ENCODE peak calls at places on chromosomes 5 and 9, in ten cellular contexts. J is NCI-H1092; E is T-helper 17 cell; O is glutamatergic neuron; G is EL; C is activated T-cell treated with anti-CD3 and anti-CD28 coated beads, Interleukin-2, amount 50 U/mL, for 24 hours; I is RPMI8226; X is hepatic stellate cell; L is HuH-7.5; M is GM13977. N is an unnamed sample.

GRCh38 chr9:38746303-38746702 is 26.4 kb upstream of the FAM240B start:
- DNase-seq in J (no peak), E (no peak), O (no peak), G (no peak), C (no peak), I (no peak), X (no peak), L (no peak), M (no peak), N (no peak)

GRCh38 chr9:133948138-133948537 is 44.0 kb downstream of the VAV2 start:
- DNase-seq in J (no peak), E (no peak), O (no peak), G (no peak), C (no peak), I (no peak), X (no peak), L (no peak), M (no peak), N (no peak)

GRCh38 chr9:69184266-69184665 is 10.2 kb downstream of the TJP2 start:
- DNase-seq in J (no peak), E (no peak), O (no peak), G (no peak), C (no peak), I (no peak), X (no peak), L (no peak), M (no peak), N (no peak)

GRCh38 chr5:2215059-2215458 is 332.3 kb upstream of the IRX4 start:
- DNase-seq in J (no peak), E (no peak), O (no peak), G (no peak), C (no peak), I (no peak), X (no peak), L (no peak), M (no peak), N (no peak)

GRCh38 chr9:530681-531080 is 310.8 kb upstream of the DMRT1 start:
- DNase-seq in J (no peak), E (no peak), O (no peak), G (peak; percentile 10), C (no peak), I (no peak), X (no peak), L (no peak), M (no peak), N (peak; percentile 2)

GRCh38 chr5:169201597-169201996 is 99.3 kb downstream of the SLIT3 start:
- DNase-seq in J (no peak), E (no peak), O (no peak), G (no peak), C (no peak), I (no peak), X (no peak), L (no peak), M (no peak), N (no peak)

GRCh38 chr5:174935854-174936474 is 211.6 kb downstream of the MSX2 start:
- DNase-seq in J (no peak), E (no peak), O (peak; percentile 85), G (peak; percentile 49), C (peak; percentile 60), I (peak; percentile 25), X (peak; percentile 51), L (peak; percentile 72), M (peak; percentile 54), N (peak; percentile 30)

GRCh38 chr9:121906074-121906520 is 187.0 kb downstream of the TTLL11 start:
- DNase-seq in J (no peak), E (no peak), O (no peak), G (peak; percentile 50), C (no peak), I (no peak), X (no peak), L (no peak), M (no peak), N (peak; percentile 68)

GRCh38 chr9:126057869-126058467 is 268.7 kb upstream of the MVB12B start:
- DNase-seq in J (no peak), E (no peak), O (no peak), G (no peak), C (no peak), I (no peak), X (no peak), L (no peak), M (no peak), N (no peak)

GRCh38 chr5:124263172-124263571 is 483.3 kb downstream of the ZNF608 start:
- DNase-seq in J (no peak), E (no peak), O (no peak), G (no peak), C (no peak), I (no peak), X (no peak), L (no peak), M (no peak), N (no peak)

GRCh38 chr9:86321373-86321772 is 32.8 kb downstream of the TUT7 start:
- DNase-seq in J (no peak), E (no peak), O (no peak), G (peak; percentile 96), C (no peak), I (no peak), X (no peak), L (no peak), M (no peak), N (peak; percentile 84)

GRCh38 chr5:10760033-10760975 is 730 bp downstream of the DAP start:
- DNase-seq in J (peak; percentile 35), E (no peak), O (peak; percentile 55), G (peak; percentile 78), C (no peak), I (peak; percentile 81), X (peak; percentile 62), L (peak; percentile 49), M (peak; percentile 34), N (peak; percentile 59)

GRCh38 chr5:136749016-136749415 is 383.7 kb upstream of the TRPC7 start:
- DNase-seq in J (no peak), E (no peak), O (no peak), G (peak; percentile 79), C (no peak), I (no peak), X (peak; percentile 40), L (no peak), M (no peak), N (peak; percentile 4)

GRCh38 chr5:16550316-16550952 is 66.4 kb downstream of the RETREG1 start:
- DNase-seq in J (no peak), E (no peak), O (peak; percentile 56), G (peak; percentile 61), C (peak; percentile 36), I (peak; percentile 59), X (peak; percentile 29), L (peak; percentile 32), M (peak; percentile 63), N (peak; percentile 49)

GRCh38 chr5:81552844-81553569 is 159.1 kb upstream of the ACOT12 start:
- DNase-seq in J (no peak), E (no peak), O (no peak), G (no peak), C (no peak), I (no peak), X (no peak), L (no peak), M (no peak), N (peak; percentile 4)

GRCh38 chr9:135084881-135085760 is 2.3 kb upstream of the OLFM1 start:
- DNase-seq in J (no peak), E (no peak), O (no peak), G (no peak), C (no peak), I (peak; percentile 48), X (no peak), L (no peak), M (no peak), N (no peak)

GRCh38 chr5:132493821-132494220 is 3.2 kb upstream of the IRF1 start:
- DNase-seq in J (no peak), E (no peak), O (no peak), G (no peak), C (no peak), I (no peak), X (no peak), L (no peak), M (no peak), N (no peak)

GRCh38 chr5:93598997-93599371 is 16.0 kb downstream of the NR2F1 start:
- DNase-seq in J (no peak), E (no peak), O (no peak), G (no peak), C (no peak), I (no peak), X (no peak), L (no peak), M (no peak), N (no peak)

GRCh38 chr5:76685598-76686169 is 30.2 kb upstream of the F2R start:
- DNase-seq in J (no peak), E (no peak), O (no peak), G (no peak), C (no peak), I (no peak), X (no peak), L (no peak), M (no peak), N (no peak)

GRCh38 chr9:121811140-121811539 is 159.7 kb downstream of the DAB2IP start:
- DNase-seq in J (no peak), E (no peak), O (no peak), G (no peak), C (no peak), I (peak; percentile 13), X (no peak), L (no peak), M (no peak), N (no peak)

GRCh38 chr5:97628011-97628410 is 445.0 kb upstream of the RIOK2 start:
- DNase-seq in J (no peak), E (no peak), O (no peak), G (peak; percentile 4), C (no peak), I (no peak), X (no peak), L (no peak), M (no peak), N (peak; percentile 16)

GRCh38 chr5:58711965-58712364 is 129.1 kb downstream of the RAB3C start:
- DNase-seq in J (no peak), E (no peak), O (no peak), G (no peak), C (no peak), I (no peak), X (no peak), L (no peak), M (no peak), N (no peak)

GRCh38 chr9:95061916-95062600 is 255.5 kb downstream of the FANCC start:
- DNase-seq in J (no peak), E (no peak), O (no peak), G (no peak), C (no peak), I (no peak), X (no peak), L (no peak), M (no peak), N (no peak)

GRCh38 chr9:37229882-37230482 is 109.6 kb downstream of the ZCCHC7 start:
- DNase-seq in J (no peak), E (no peak), O (no peak), G (peak; percentile 45), C (no peak), I (no peak), X (no peak), L (peak; percentile 29), M (no peak), N (peak; percentile 54)

GRCh38 chr5:175652741-175653663 is 4.9 kb upstream of the HRH2 start:
- DNase-seq in J (no peak), E (peak; percentile 38), O (no peak), G (no peak), C (peak; percentile 83), I (peak; percentile 60), X (no peak), L (no peak), M (no peak), N (no peak)

GRCh38 chr5:160021818-160022446 is 13.0 kb downstream of the TTC1 start:
- DNase-seq in J (peak; percentile 14), E (peak; percentile 17), O (peak; percentile 24), G (peak; percentile 69), C (no peak), I (peak; percentile 70), X (peak; percentile 46), L (peak; percentile 9), M (peak; percentile 61), N (peak; percentile 78)

GRCh38 chr5:50744761-50745160 is 78.3 kb downstream of the PARP8 start:
- DNase-seq in J (no peak), E (no peak), O (no peak), G (peak; percentile 63), C (no peak), I (peak; percentile 32), X (peak; percentile 27), L (no peak), M (peak; percentile 16), N (peak; percentile 74)

GRCh38 chr9:32899181-32899580 is 102.2 kb downstream of the APTX start:
- DNase-seq in J (no peak), E (no peak), O (no peak), G (no peak), C (no peak), I (no peak), X (no peak), L (no peak), M (no peak), N (no peak)